ENCODE peak calls at places on chromosomes 5 and 9, in seven cellular contexts. F is COR-L47; I is GM23248; B is stimulated activated CD4-positive, alpha-beta T cell treated with anti-CD3 and anti-CD28 coated beads, Interleukin-2, amount 100 ng/mL, for 48 hours; A is HTR-8/SVneo; P is HuH-7; L is caudate nucleus. Z is an unnamed sample.

GRCh38 chr5:181187500-181188213 is 17.3 kb downstream of the TRIM7 start:
- DNase-seq in P (peak; percentile 67), F (no peak), I (peak; percentile 86), L (no peak), B (peak; percentile 73), A (no peak), Z (peak; percentile 86)

GRCh38 chr5:72244862-72245371 is 75.1 kb downstream of the MRPS27 start:
- DNase-seq in P (peak; percentile 18), I (peak; percentile 78), A (no peak), L (no peak), B (no peak), F (peak; percentile 34), Z (no peak)

GRCh38 chr5:41908374-41909079 is 4.4 kb downstream of the RIMOC1 start:
- DNase-seq in I (peak; percentile 83), P (no peak), A (no peak), L (no peak), B (no peak), F (no peak), Z (no peak)

GRCh38 chr9:74824654-74825053 is 63.1 kb downstream of the TRPM6 start:
- DNase-seq in B (no peak), I (peak; percentile 11), F (no peak), A (peak; percentile 5), L (no peak), P (no peak), Z (no peak)

GRCh38 chr5:132238901-132239500 is 11.3 kb upstream of the P4HA2 start:
- DNase-seq in P (no peak), A (no peak), L (no peak), I (no peak), B (no peak), F (no peak), Z (peak; percentile 2)

GRCh38 chr9:7340451-7340850 is 459.1 kb downstream of the DMAC1 start:
- DNase-seq in P (no peak), A (no peak), I (no peak), B (no peak), L (no peak), F (no peak), Z (no peak)

GRCh38 chr5:11075010-11075860 is 314.2 kb upstream of the DAP start:
- DNase-seq in P (peak; percentile 13), B (no peak), L (no peak), F (no peak), I (no peak), A (no peak), Z (peak; percentile 52)

GRCh38 chr5:14284366-14285148 is 141.4 kb downstream of the TRIO start:
- DNase-seq in B (no peak), I (no peak), L (no peak), P (no peak), A (no peak), F (no peak), Z (no peak)

GRCh38 chr9:31027678-31028077 is 1356.8 kb upstream of the ACO1 start:
- DNase-seq in B (no peak), F (no peak), I (no peak), P (no peak), A (no peak), L (no peak), Z (no peak)

GRCh38 chr5:123719004-123719403 is 207.0 kb downstream of the CSNK1G3 start:
- DNase-seq in P (no peak), L (no peak), B (no peak), I (peak; percentile 32), F (no peak), A (no peak), Z (no peak)

GRCh38 chr5:139752506-139753350 is 42.9 kb upstream of the PSD2 start:
- DNase-seq in F (peak; percentile 49), B (no peak), P (no peak), I (peak; percentile 74), A (peak; percentile 51), L (no peak), Z (no peak)

GRCh38 chr9:103714992-103715391 is 379.1 kb upstream of the SMC2 start:
- DNase-seq in B (no peak), P (no peak), I (no peak), F (no peak), L (no peak), A (no peak), Z (no peak)

GRCh38 chr5:108059334-108059733 is 322.6 kb downstream of the FBXL17 start:
- DNase-seq in A (no peak), I (no peak), P (peak; percentile 4), B (no peak), F (no peak), L (no peak), Z (no peak)

GRCh38 chr9:87742813-87743428 is 17.0 kb downstream of the CTSL start:
- DNase-seq in F (no peak), I (peak; percentile 12), A (no peak), B (no peak), L (no peak), P (no peak), Z (no peak)

GRCh38 chr5:151523335-151523734 is 67.8 kb downstream of the FAT2 start:
- DNase-seq in L (no peak), F (peak; percentile 13), P (peak; percentile 68), A (peak; percentile 62), I (peak; percentile 75), B (peak; percentile 42), Z (no peak)

GRCh38 chr9:14418262-14419200 is 104.6 kb upstream of the NFIB start:
- DNase-seq in B (no peak), I (no peak), F (peak; percentile 15), P (no peak), A (no peak), L (no peak), Z (no peak)

GRCh38 chr9:6711403-6711802 is 46.4 kb upstream of the KDM4C start:
- DNase-seq in B (no peak), P (no peak), I (peak; percentile 24), F (no peak), A (peak; percentile 18), L (no peak), Z (no peak)

GRCh38 chr5:74434124-74434899 is 206.2 kb downstream of the ENC1 start:
- DNase-seq in I (no peak), A (no peak), B (no peak), L (no peak), F (no peak), P (no peak), Z (peak; percentile 31)

GRCh38 chr9:99369327-99369722 is 147.2 kb downstream of the SEC61B start:
- DNase-seq in I (no peak), L (no peak), A (no peak), F (no peak), B (no peak), P (no peak), Z (peak; percentile 58)

GRCh38 chr9:121844090-121844489 is 192.7 kb downstream of the DAB2IP start:
- DNase-seq in P (no peak), A (no peak), I (no peak), B (no peak), L (no peak), F (no peak), Z (no peak)

GRCh38 chr9:109585841-109586240 is 87.7 kb upstream of the PTPN3 start:
- DNase-seq in I (no peak), L (no peak), B (no peak), F (no peak), P (no peak), A (no peak), Z (no peak)

GRCh38 chr9:77679088-77679487 is 31.0 kb upstream of the GNA14 start:
- DNase-seq in I (peak; percentile 5), A (no peak), F (no peak), L (no peak), B (no peak), P (no peak), Z (no peak)

GRCh38 chr5:34547300-34548085 is 108.6 kb upstream of the RAI14 start:
- DNase-seq in I (no peak), P (no peak), A (no peak), L (no peak), B (no peak), F (no peak), Z (no peak)

GRCh38 chr9:123475407-123475806 is 119.4 kb downstream of the CRB2 start:
- DNase-seq in A (no peak), I (no peak), F (peak; percentile 82), P (no peak), B (no peak), L (no peak), Z (no peak)

GRCh38 chr9:132128191-132128590 is 33.7 kb upstream of the NTNG2 start:
- DNase-seq in A (no peak), F (no peak), L (no peak), I (no peak), B (no peak), P (no peak), Z (no peak)

GRCh38 chr5:6822068-6822467 is 108.8 kb downstream of the TENT4A start:
- DNase-seq in F (no peak), P (no peak), B (no peak), I (no peak), L (no peak), A (no peak), Z (no peak)

GRCh38 chr5:133877351-133878235 is 90.8 kb downstream of the C5orf15 start:
- DNase-seq in I (no peak), L (no peak), A (no peak), F (peak; percentile 12), B (no peak), P (no peak), Z (no peak)

GRCh38 chr5:111266491-111266890 is 42.3 kb downstream of the CAMK4 start:
- DNase-seq in P (no peak), I (no peak), A (no peak), F (no peak), L (no peak), B (no peak), Z (no peak)

GRCh38 chr9:6105738-6106137 is 90.3 kb upstream of the RANBP6 start:
- DNase-seq in I (no peak), B (no peak), F (no peak), P (no peak), A (no peak), L (no peak), Z (no peak)

GRCh38 chr5:37938861-37939260 is 99.0 kb upstream of the GDNF start:
- DNase-seq in B (no peak), A (no peak), I (no peak), F (no peak), L (no peak), P (no peak), Z (no peak)

GRCh38 chr5:124203308-124203707 is 543.1 kb downstream of the ZNF608 start:
- DNase-seq in I (no peak), F (no peak), B (no peak), L (no peak), A (no peak), P (no peak), Z (no peak)

GRCh38 chr5:122126711-122127385 is 2.5 kb upstream of the ZNF474 start:
- DNase-seq in L (no peak), I (peak; percentile 70), F (no peak), A (no peak), B (no peak), P (no peak), Z (no peak)

Z was measured in upper lobe of left lung.